ENCODE peak calls at places on chromosomes 12 and 14, in five cellular contexts. Y, T, B, N and Z are unnamed samples.

GRCh38 chr12:92462049-92462448 is 240.7 kb upstream of the PLEKHG7 start:
- DNase-seq in B (no peak), N (peak; percentile 93), T (no peak), Y (no peak), Z (peak; percentile 91)

GRCh38 chr12:92107621-92108131 is 38.0 kb downstream of the BTG1 start:
- DNase-seq in Y (peak; percentile 65), N (no peak), B (no peak), T (no peak), Z (peak; percentile 53)

GRCh38 chr14:36442824-36443241 is 77.2 kb downstream of the NKX2-1 start:
- DNase-seq in T (no peak), N (no peak), Y (no peak), B (no peak), Z (no peak)

GRCh38 chr12:56714431-56714929 is 10.6 kb downstream of the NACA start:
- DNase-seq in T (no peak), B (no peak), N (no peak), Y (no peak), Z (no peak)

GRCh38 chr12:29346764-29347421 is 34.1 kb downstream of the ERGIC2 start:
- DNase-seq in Y (no peak), T (no peak), N (no peak), B (no peak), Z (no peak)

GRCh38 chr12:130632582-130633174 is 83.4 kb downstream of the RIMBP2 start:
- DNase-seq in B (no peak), T (no peak), N (no peak), Y (no peak), Z (no peak)

GRCh38 chr14:56271988-56272387 is 153.8 kb downstream of the PELI2 start:
- DNase-seq in N (no peak), T (no peak), Y (no peak), B (no peak), Z (no peak)

GRCh38 chr12:132388379-132389015 is 59.1 kb upstream of the GALNT9 start:
- DNase-seq in B (no peak), Y (no peak), N (no peak), T (peak; percentile 44), Z (no peak)

GRCh38 chr14:86203843-86204242 is 673.9 kb downstream of the FLRT2 start:
- DNase-seq in Y (no peak), T (no peak), N (peak; percentile 9), B (no peak), Z (no peak)

GRCh38 chr14:74350944-74351323 is 2.7 kb downstream of the VRTN start:
- DNase-seq in Y (no peak), T (no peak), N (no peak), B (no peak), Z (no peak)

GRCh38 chr14:74348735-74349463 is 628 bp downstream of the VRTN start:
- DNase-seq in Y (no peak), B (no peak), T (peak; percentile 40), N (no peak), Z (no peak)

GRCh38 chr14:74349757-74350156 is 1.5 kb downstream of the VRTN start:
- DNase-seq in B (no peak), Y (no peak), N (no peak), T (no peak), Z (no peak)

GRCh38 chr14:74348241-74348734 is at the start of gene VRTN:
- DNase-seq in N (no peak), Y (no peak), B (no peak), T (peak; percentile 34), Z (no peak)

DNA sequence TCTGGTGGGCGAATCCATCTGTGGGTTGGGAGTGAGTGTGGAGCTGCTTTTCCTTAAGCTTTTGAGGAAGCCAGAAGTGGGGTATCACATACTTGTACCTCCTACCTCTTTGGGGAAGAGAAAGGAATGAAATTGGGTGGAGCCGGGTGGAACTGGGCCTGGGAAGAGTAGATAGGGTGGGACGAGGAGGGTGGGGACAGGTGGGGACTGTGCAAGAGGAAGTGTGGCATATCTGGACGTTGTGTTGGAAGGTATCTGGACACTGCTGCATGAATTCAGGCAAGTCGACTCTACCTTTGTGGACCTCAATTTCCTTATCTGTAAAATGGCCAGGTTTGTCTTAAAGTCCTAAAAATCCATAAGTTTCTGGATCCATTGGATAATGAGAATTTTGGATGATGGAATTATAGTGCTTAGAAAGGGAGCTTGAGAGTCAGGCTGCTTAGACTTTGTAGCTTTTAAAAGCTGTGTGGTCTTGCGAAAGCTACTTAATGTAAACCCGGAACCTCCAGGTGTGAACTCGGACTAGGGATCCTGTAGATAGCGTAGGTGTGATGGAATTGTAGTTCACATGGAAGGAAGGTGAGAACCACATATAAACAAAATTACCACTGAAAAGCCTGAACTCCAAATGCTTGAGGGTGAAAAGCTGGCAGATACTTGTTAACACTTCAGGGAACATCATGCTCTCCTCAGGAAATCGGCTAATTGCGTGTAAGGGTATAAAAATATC is 2.1 kb downstream of the VRTN start:
- DNase-seq in B (no peak), Y (no peak), N (no peak), T (peak; percentile 14), Z (no peak)
- H3K4me3 ChIP-seq in B (no peak overlapping the region), Y (no peak overlapping the region), N (no peak overlapping the region), T (no peak overlapping the region), Z (no peak overlapping the region)

GRCh38 chr14:60079723-60080122 is 12.0 kb upstream of the PCNX4 start:
- DNase-seq in Y (no peak), T (no peak), B (no peak), N (no peak), Z (no peak)
- TF ChIP-seq CTCF in Y (peak; percentile 33), T (no peak), B (no peak), N (no peak), Z (peak; percentile 30)

GRCh38 chr14:77040995-77041744 is 12.7 kb upstream of the IRF2BPL start:
- DNase-seq in B (peak; percentile 46), T (peak; percentile 74), Y (no peak), N (peak; percentile 48), Z (no peak)

GRCh38 chr14:77040059-77040308 is 11.5 kb upstream of the IRF2BPL start:
- DNase-seq in B (no peak), Y (no peak), T (no peak), N (no peak), Z (no peak)

GRCh38 chr14:77037886-77038511 is 9.5 kb upstream of the IRF2BPL start:
- DNase-seq in Y (no peak), B (no peak), T (peak; percentile 77), N (peak; percentile 84), Z (peak; percentile 64)

GRCh38 chr14:77040309-77040994 is 11.9 kb upstream of the IRF2BPL start:
- DNase-seq in N (peak; percentile 96), T (peak; percentile 100), Y (peak; percentile 100), B (peak; percentile 100), Z (peak; percentile 100)

GRCh38 chr14:77039285-77040058 is 11.0 kb upstream of the IRF2BPL start:
- DNase-seq in T (no peak), Y (no peak), N (peak; percentile 47), B (no peak), Z (peak; percentile 83)
- H3K4me3 ChIP-seq in T (peak overlapping the region; percentile 32), Y (peak overlapping the region; percentile 52), N (peak overlapping the region; percentile 51), B (peak overlapping the region; percentile 55), Z (peak overlapping the region; percentile 43)

GRCh38 chr14:75283162-75283883 is 4.7 kb downstream of the FOS start:
- DNase-seq in B (no peak), Y (no peak), N (peak; percentile 72), T (peak; percentile 82), Z (peak; percentile 93)
- TF ChIP-seq CTCF in B (peak; percentile 8), Y (peak; percentile 32), N (peak; percentile 40), T (no peak), Z (no peak)

GRCh38 chr12:32110417-32110816 is 3.8 kb downstream of the BICD1 start:
- DNase-seq in T (no peak), Y (no peak), B (no peak), N (no peak), Z (no peak)
- H3K4me3 ChIP-seq in T (no peak overlapping the region), Y (peak overlapping the region; percentile 71), B (no peak overlapping the region), N (no peak overlapping the region), Z (no peak overlapping the region)

GRCh38 chr14:22265319-22266140 is 323.5 kb downstream of the DAD1 start:
- DNase-seq in Y (no peak), B (no peak), N (peak; percentile 24), T (no peak), Z (peak; percentile 28)
- TF ChIP-seq CTCF in Y (peak; percentile 28), B (peak; percentile 3), N (peak; percentile 16), T (no peak), Z (no peak)

DNA sequence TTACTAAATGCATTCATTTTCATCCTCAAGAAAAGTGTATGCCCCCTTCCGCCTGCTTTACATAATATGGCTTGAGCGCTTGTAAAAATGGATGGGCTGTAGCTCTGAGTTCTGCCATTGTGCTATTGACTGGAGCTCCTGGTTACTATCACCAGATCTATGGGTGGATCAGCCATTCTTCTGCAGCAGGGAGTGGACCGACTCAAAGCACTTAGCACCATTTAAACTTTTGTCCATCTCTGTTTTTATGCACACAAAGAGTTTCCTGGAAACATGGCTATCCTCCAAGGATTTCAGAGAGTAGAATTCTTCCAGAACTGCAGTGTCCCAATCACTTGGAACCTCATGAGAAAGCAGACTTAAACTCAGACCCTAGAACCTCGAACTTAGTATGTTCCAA is 4.5 kb upstream of the NUMB start:
- DNase-seq in N (peak; percentile 38), B (no peak), Y (peak; percentile 27), T (no peak), Z (peak; percentile 50)
- H3K4me3 ChIP-seq in N (peak overlapping the region; percentile 63), B (no peak overlapping the region), Y (peak overlapping the region; percentile 73), T (peak overlapping the region; percentile 13), Z (peak overlapping the region; percentile 49)